ENCODE peak calls at places on chromosomes 16 and 17, in four cellular contexts. One of them, this sample, is unnamed.

GRCh38 chr17:81057079-81057730 is 22.3 kb downstream of the BAIAP2 start:
- DNase-seq in HCT116: no peak
- DNase-seq in K562: peak; percentile 95
- DNase-seq in SK-N-SH: peak; percentile 84
- DNase-seq in this sample: peak; percentile 92

GRCh38 chr17:144936-145670 is 7.7 kb downstream of the SCGB1C2 start:
- DNase-seq in K562: no peak
- DNase-seq in HCT116: no peak
- DNase-seq in SK-N-SH: no peak
- DNase-seq in this sample: no peak

GRCh38 chr17:81432873-81433451 is 37.7 kb downstream of the BAHCC1 start:
- DNase-seq in SK-N-SH: no peak
- DNase-seq in K562: no peak
- DNase-seq in HCT116: no peak
- DNase-seq in this sample: peak; percentile 70

GRCh38 chr17:57852955-57853328 is 3.1 kb upstream of the MRPS23 start:
- DNase-seq in HCT116: no peak
- DNase-seq in K562: no peak
- DNase-seq in SK-N-SH: no peak
- DNase-seq in this sample: no peak

GRCh38 chr17:16995930-16996329 is 24.0 kb upstream of the TNFRSF13B start:
- DNase-seq in K562: no peak
- DNase-seq in HCT116: no peak
- DNase-seq in SK-N-SH: no peak
- DNase-seq in this sample: no peak

GRCh38 chr16:61814716-61815347 is 221.4 kb downstream of the CDH8 start:
- DNase-seq in HCT116: no peak
- DNase-seq in SK-N-SH: peak; percentile 30
- DNase-seq in K562: no peak
- DNase-seq in this sample: no peak

GRCh38 chr17:81513669-81514484 is 1.3 kb upstream of the ACTG1 start:
- DNase-seq in HCT116: no peak
- DNase-seq in SK-N-SH: no peak
- DNase-seq in K562: no peak
- DNase-seq in this sample: peak; percentile 82

GRCh38 chr17:61647044-61647443 is 56.0 kb upstream of the NACA2 start:
- DNase-seq in SK-N-SH: no peak
- DNase-seq in K562: no peak
- DNase-seq in HCT116: no peak
- DNase-seq in this sample: no peak

GRCh38 chr16:14400285-14400977 is 229.6 kb downstream of the PARN start:
- DNase-seq in K562: no peak
- DNase-seq in SK-N-SH: no peak
- DNase-seq in HCT116: no peak
- DNase-seq in this sample: no peak

GRCh38 chr17:39156491-39156890 is 5.1 kb upstream of the PLXDC1 start:
- DNase-seq in SK-N-SH: no peak
- DNase-seq in K562: no peak
- DNase-seq in HCT116: no peak
- DNase-seq in this sample: no peak

GRCh38 chr17:57976594-57976993 is 11.5 kb downstream of the VEZF1 start:
- DNase-seq in SK-N-SH: no peak
- DNase-seq in HCT116: no peak
- DNase-seq in K562: no peak
- DNase-seq in this sample: no peak

GRCh38 chr17:46800573-46800972 is 17.9 kb downstream of the WNT3 start:
- DNase-seq in K562: no peak
- DNase-seq in HCT116: no peak
- DNase-seq in SK-N-SH: no peak
- DNase-seq in this sample: no peak

GRCh38 chr17:67853703-67854102 is 28.4 kb downstream of the BPTF start:
- DNase-seq in SK-N-SH: no peak
- DNase-seq in HCT116: no peak
- DNase-seq in K562: no peak
- DNase-seq in this sample: no peak

GRCh38 chr17:50344712-50345380 is 1.1 kb upstream of the XYLT2 start:
- DNase-seq in SK-N-SH: peak; percentile 39
- DNase-seq in K562: no peak
- DNase-seq in HCT116: no peak
- DNase-seq in this sample: no peak

GRCh38 chr17:78781339-78782304 is at the start of gene CYTH1:
- DNase-seq in HCT116: no peak
- DNase-seq in K562: no peak
- DNase-seq in SK-N-SH: peak; percentile 75
- DNase-seq in this sample: peak; percentile 42

GRCh38 chr16:90078594-90078895 is 1.4 kb upstream of the PRDM7 start:
- DNase-seq in HCT116: no peak
- DNase-seq in SK-N-SH: no peak
- DNase-seq in K562: no peak
- DNase-seq in this sample: no peak

GRCh38 chr17:82408938-82409318 is 9.2 kb upstream of the HEXD start:
- DNase-seq in HCT116: no peak
- DNase-seq in SK-N-SH: no peak
- DNase-seq in K562: no peak
- DNase-seq in this sample: no peak

GRCh38 chr17:11182430-11182829 is 58.6 kb upstream of the SHISA6 start:
- DNase-seq in HCT116: no peak
- DNase-seq in SK-N-SH: no peak
- DNase-seq in K562: no peak
- DNase-seq in this sample: no peak

GRCh38 chr17:16122697-16123434 is 92.5 kb downstream of the NCOR1 start:
- DNase-seq in SK-N-SH: no peak
- DNase-seq in K562: no peak
- DNase-seq in HCT116: no peak
- DNase-seq in this sample: no peak

GRCh38 chr17:77125432-77125901 is 15.3 kb upstream of the SEC14L1 start:
- DNase-seq in HCT116: peak; percentile 91
- DNase-seq in K562: no peak
- DNase-seq in SK-N-SH: no peak
- DNase-seq in this sample: peak; percentile 53

GRCh38 chr17:31997005-31997404 is 10.2 kb upstream of the LRRC37B start:
- DNase-seq in SK-N-SH: no peak
- DNase-seq in K562: no peak
- DNase-seq in HCT116: no peak
- DNase-seq in this sample: no peak

GRCh38 chr17:7258731-7259554 is 3.3 kb downstream of the CLDN7 start:
- DNase-seq in HCT116: peak; percentile 62
- DNase-seq in K562: no peak
- DNase-seq in SK-N-SH: no peak
- DNase-seq in this sample: no peak

GRCh38 chr16:80806957-80807356 is 2.6 kb upstream of the CDYL2 start:
- DNase-seq in SK-N-SH: no peak
- DNase-seq in K562: no peak
- DNase-seq in HCT116: no peak
- DNase-seq in this sample: no peak

GRCh38 chr17:63647936-63648335 is 25.7 kb downstream of the MAP3K3 start:
- DNase-seq in K562: no peak
- DNase-seq in HCT116: no peak
- DNase-seq in SK-N-SH: no peak
- DNase-seq in this sample: no peak

GRCh38 chr17:9072626-9073339 is 51.5 kb downstream of the NTN1 start:
- DNase-seq in K562: no peak
- DNase-seq in HCT116: no peak
- DNase-seq in SK-N-SH: no peak
- DNase-seq in this sample: no peak

GRCh38 chr17:50328926-50329325 is 17.0 kb upstream of the XYLT2 start:
- DNase-seq in SK-N-SH: no peak
- DNase-seq in K562: no peak
- DNase-seq in HCT116: no peak
- DNase-seq in this sample: no peak

GRCh38 chr16:23903001-23903414 is 67.2 kb downstream of the PRKCB start:
- DNase-seq in SK-N-SH: no peak
- DNase-seq in K562: no peak
- DNase-seq in HCT116: no peak
- DNase-seq in this sample: peak; percentile 7

GRCh38 chr17:2053380-2054261 is 1.3 kb upstream of the HIC1 start:
- DNase-seq in HCT116: no peak
- DNase-seq in SK-N-SH: peak; percentile 68
- DNase-seq in K562: peak; percentile 45
- DNase-seq in this sample: peak; percentile 57

GRCh38 chr16:72990003-72990521 is 57.9 kb downstream of the ZFHX3 start:
- DNase-seq in HCT116: peak; percentile 31
- DNase-seq in SK-N-SH: no peak
- DNase-seq in K562: no peak
- DNase-seq in this sample: peak; percentile 43

GRCh38 chr16:31147574-31147973 is 2.3 kb downstream of the PRSS36 start:
- DNase-seq in K562: no peak
- DNase-seq in SK-N-SH: no peak
- DNase-seq in HCT116: no peak
- DNase-seq in this sample: no peak

GRCh38 chr16:31149894-31150890 is at the start of gene PRSS36:
- DNase-seq in SK-N-SH: peak; percentile 20
- DNase-seq in K562: no peak
- DNase-seq in HCT116: no peak
- DNase-seq in this sample: no peak

GRCh38 chr16:31148896-31149295 is 970 bp downstream of the PRSS36 start:
- DNase-seq in K562: no peak
- DNase-seq in HCT116: no peak
- DNase-seq in SK-N-SH: peak; percentile 19
- DNase-seq in this sample: no peak

GRCh38 chr16:31149332-31149731 is 534 bp downstream of the PRSS36 start:
- DNase-seq in SK-N-SH: no peak
- DNase-seq in HCT116: no peak
- DNase-seq in K562: no peak
- DNase-seq in this sample: no peak

GRCh38 chr16:31148281-31148728 is 1.6 kb downstream of the PRSS36 start:
- DNase-seq in K562: peak; percentile 79
- DNase-seq in SK-N-SH: peak; percentile 38
- DNase-seq in HCT116: peak; percentile 35
- DNase-seq in this sample: peak; percentile 90
- TF ChIP-seq JUND in K562: no peak
- TF ChIP-seq JUND in SK-N-SH: no peak
- TF ChIP-seq JUND in HCT116: no peak
- TF ChIP-seq JUND in this sample: no peak

DNA sequence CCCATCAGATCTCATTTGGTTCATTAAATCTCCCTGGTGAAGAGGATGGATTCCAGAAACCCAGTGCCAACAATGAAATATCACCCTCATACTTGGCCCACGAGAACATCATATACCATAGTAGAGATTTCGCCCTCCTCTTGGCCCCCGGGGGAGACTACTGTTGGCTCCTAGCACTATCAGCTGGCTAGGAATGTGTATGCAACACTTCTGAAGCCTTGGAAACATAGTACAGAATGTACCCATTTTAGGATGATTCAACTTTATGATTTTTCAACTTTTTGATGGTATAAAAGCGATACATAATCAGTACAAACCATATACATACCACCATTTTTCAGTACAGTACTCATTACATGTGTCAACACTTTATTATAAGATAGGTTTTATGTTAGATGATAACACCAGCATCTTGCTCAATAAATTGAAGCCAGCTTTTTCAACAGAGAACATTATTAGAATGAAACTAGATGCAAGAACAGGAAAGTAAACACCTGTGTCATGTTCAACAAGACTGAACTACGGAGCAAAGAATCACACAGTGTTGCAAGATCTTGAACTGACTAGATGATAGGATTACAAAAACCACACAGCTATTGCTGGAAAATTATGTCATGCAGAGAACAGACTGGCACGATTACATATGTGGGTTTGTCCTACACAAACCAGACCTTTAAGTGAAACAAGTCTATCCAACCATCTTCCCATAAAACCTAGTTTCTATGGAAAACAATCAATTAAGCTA is 17.2 kb downstream of the RSL1D1 start:
- DNase-seq in K562: no peak
- DNase-seq in HCT116: no peak
- DNase-seq in SK-N-SH: no peak
- DNase-seq in this sample: no peak
- TF ChIP-seq JUND in K562: no peak
- TF ChIP-seq JUND in HCT116: no peak
- TF ChIP-seq JUND in SK-N-SH: no peak
- TF ChIP-seq JUND in this sample: no peak

DNA sequence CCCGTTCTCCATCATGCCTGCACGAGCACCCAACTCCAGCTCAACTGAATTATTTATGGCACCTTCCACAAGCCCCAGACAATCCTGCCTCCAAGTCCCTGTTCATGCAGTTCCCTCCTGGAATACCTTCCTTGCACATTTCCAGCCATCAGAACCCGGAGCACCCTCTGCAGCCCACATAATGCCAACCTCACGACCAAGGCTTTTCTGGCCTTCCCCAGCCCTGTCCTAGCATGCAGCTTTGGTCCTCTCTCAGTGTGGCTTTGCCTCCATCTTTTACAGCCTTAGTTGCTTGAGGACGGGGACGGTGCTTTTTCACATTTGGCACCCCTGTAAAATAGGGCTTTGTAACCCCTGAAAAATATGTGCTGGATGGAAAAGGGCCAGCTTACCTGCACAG is 3.2 kb downstream of the SLC39A11 start:
- DNase-seq in HCT116: no peak
- DNase-seq in SK-N-SH: no peak
- DNase-seq in K562: no peak
- DNase-seq in this sample: no peak
- TF ChIP-seq JUND in HCT116: no peak
- TF ChIP-seq JUND in SK-N-SH: no peak
- TF ChIP-seq JUND in K562: no peak
- TF ChIP-seq JUND in this sample: no peak

GRCh38 chr17:29510953-29511352 is 55.9 kb downstream of the ABHD15 start:
- DNase-seq in K562: no peak
- DNase-seq in HCT116: no peak
- DNase-seq in SK-N-SH: no peak
- DNase-seq in this sample: no peak

GRCh38 chr17:29504711-29505110 is 62.1 kb downstream of the ABHD15 start:
- DNase-seq in HCT116: no peak
- DNase-seq in K562: no peak
- DNase-seq in SK-N-SH: no peak
- DNase-seq in this sample: no peak

DNA sequence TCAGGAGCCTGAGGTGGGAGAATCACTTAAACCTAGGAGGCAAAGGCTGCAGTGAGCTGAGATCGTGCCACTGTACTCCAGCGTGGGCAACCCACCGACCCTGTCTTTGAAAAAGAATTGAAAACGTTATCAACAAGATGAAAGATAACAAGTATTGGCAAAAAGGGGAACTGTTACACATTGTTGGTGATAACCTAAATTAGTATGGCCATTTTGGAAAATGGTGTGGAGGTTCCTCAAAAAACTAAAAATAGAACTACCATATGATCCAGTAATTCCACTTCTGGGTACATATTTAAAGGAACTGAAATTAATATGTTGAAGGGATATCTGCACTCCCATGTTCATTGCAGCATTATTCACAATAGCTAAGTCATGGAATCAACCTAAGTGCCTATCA is 61.0 kb downstream of the ABHD15 start:
- DNase-seq in K562: no peak
- DNase-seq in SK-N-SH: no peak
- DNase-seq in HCT116: no peak
- DNase-seq in this sample: no peak
- TF ChIP-seq JUND in K562: no peak
- TF ChIP-seq JUND in SK-N-SH: no peak
- TF ChIP-seq JUND in HCT116: no peak
- TF ChIP-seq JUND in this sample: no peak

This sample was measured in T47D.